ENCODE peak calls at places on chromosomes 7 and 10, in eight cellular contexts. S is tibial nerve; R is CD8-positive, alpha-beta T cell; H is aorta; X is H1; K is heart right ventricle; A is PC-3; C is HepG2. Y is an unnamed sample. For H3K27me3, the result is how much of the 10 kb centered on the place peaks cover.

GRCh38 chr10:72691470-72692056 is 380 bp upstream of the MCU start:
- DNase-seq in K (no peak), X (no peak), S (no peak), C (peak), R (no peak), A (no peak), H (no peak), Y (no peak)

GRCh38 chr7:121027761-121028681 is 39.5 kb downstream of the CPED1 start:
- DNase-seq in K (no peak), H (no peak), C (peak), X (no peak), S (no peak), A (no peak), R (no peak), Y (no peak)

GRCh38 chr10:71621783-71622526 is 97.6 kb downstream of the C10orf105 start:
- DNase-seq in S (peak), A (peak), R (no peak), H (no peak), C (peak), K (peak), X (no peak), Y (no peak)

GRCh38 chr10:35875281-35875680 is 233.2 kb upstream of the FZD8 start:
- DNase-seq in S (no peak), H (no peak), C (no peak), K (no peak), A (no peak), X (peak), R (no peak), Y (no peak)

GRCh38 chr7:142303650-142304049 is 45.8 kb upstream of the PRSS58 start:
- DNase-seq in H (no peak), K (no peak), A (peak), X (no peak), R (no peak), S (no peak), C (no peak), Y (no peak)

GRCh38 chr7:95213809-95214492 is 110.4 kb downstream of the PON1 start:
- DNase-seq in H (peak), S (peak), R (no peak), K (peak), C (no peak), A (no peak), X (no peak), Y (no peak)

GRCh38 chr10:70142555-70142954 is 3.9 kb downstream of the TYSND1 start:
- DNase-seq in K (no peak), H (peak), X (peak), A (no peak), R (no peak), C (no peak), S (no peak), Y (no peak)

GRCh38 chr7:69038915-69039314 is 559.4 kb upstream of the AUTS2 start:
- DNase-seq in A (no peak), H (no peak), C (no peak), X (no peak), R (no peak), S (no peak), K (no peak), Y (no peak)

GRCh38 chr7:131021902-131022301 is 287.9 kb upstream of the KLF14 start:
- DNase-seq in K (no peak), X (no peak), R (no peak), A (no peak), H (no peak), C (no peak), S (no peak), Y (no peak)

GRCh38 chr7:1250901-1251300 is 18.2 kb downstream of the UNCX start:
- DNase-seq in X (no peak), S (no peak), C (no peak), K (no peak), H (no peak), R (no peak), A (no peak), Y (no peak)

GRCh38 chr7:95840953-95841950 is 68.9 kb downstream of the DYNC1I1 start:
- DNase-seq in K (no peak), X (no peak), C (peak), A (peak), S (no peak), H (no peak), R (no peak), Y (no peak)

GRCh38 chr10:49049660-49050059 is 65.7 kb downstream of the VSTM4 start:
- DNase-seq in A (no peak), X (no peak), S (no peak), C (no peak), K (no peak), R (no peak), H (no peak), Y (no peak)

GRCh38 chr7:129245533-129245932 is 20.7 kb downstream of the AHCYL2 start:
- DNase-seq in S (no peak), H (no peak), C (no peak), K (no peak), R (no peak), X (no peak), A (no peak), Y (no peak)

GRCh38 chr7:81725496-81726117 is 44.2 kb downstream of the HGF start:
- DNase-seq in C (no peak), H (no peak), S (no peak), R (no peak), K (peak), X (no peak), A (peak), Y (no peak)

GRCh38 chr10:43226851-43227845 is 39.7 kb downstream of the RASGEF1A start:
- DNase-seq in R (peak), A (no peak), X (peak), H (peak), K (no peak), S (no peak), C (no peak), Y (no peak)

GRCh38 chr10:86224354-86225097 is 142.1 kb downstream of the GRID1 start:
- DNase-seq in K (no peak), A (no peak), X (no peak), S (no peak), H (peak), C (no peak), R (no peak), Y (no peak)

GRCh38 chr10:34522542-34522941 is 292.6 kb downstream of the PARD3 start:
- DNase-seq in H (no peak), X (no peak), S (no peak), A (peak), K (no peak), R (no peak), C (no peak), Y (no peak)

GRCh38 chr10:123529146-123529760 is 136.9 kb upstream of the GPR26 start:
- DNase-seq in A (no peak), H (no peak), K (no peak), C (no peak), X (peak), S (no peak), R (no peak), Y (no peak)
- H3K27me3 ChIP-seq in A (under half), H (under half), K (under half), C (under half), X (under half), S (under half), R (under half), Y (under half)

GRCh38 chr7:47360301-47360900 is 221.5 kb downstream of the TNS3 start:
- DNase-seq in K (no peak), H (no peak), X (no peak), C (no peak), A (no peak), R (no peak), S (no peak), Y (no peak)

GRCh38 chr7:47357863-47358262 is 224.0 kb downstream of the TNS3 start:
- DNase-seq in A (no peak), K (no peak), X (no peak), H (no peak), S (no peak), R (no peak), C (no peak), Y (no peak)

GRCh38 chr7:47358944-47359588 is 222.8 kb downstream of the TNS3 start:
- DNase-seq in K (no peak), C (no peak), X (no peak), A (peak), S (no peak), H (no peak), R (no peak), Y (no peak)

GRCh38 chr7:47357398-47357797 is 224.5 kb downstream of the TNS3 start:
- DNase-seq in C (no peak), A (no peak), S (no peak), R (no peak), K (no peak), X (no peak), H (no peak), Y (no peak)

DNA sequence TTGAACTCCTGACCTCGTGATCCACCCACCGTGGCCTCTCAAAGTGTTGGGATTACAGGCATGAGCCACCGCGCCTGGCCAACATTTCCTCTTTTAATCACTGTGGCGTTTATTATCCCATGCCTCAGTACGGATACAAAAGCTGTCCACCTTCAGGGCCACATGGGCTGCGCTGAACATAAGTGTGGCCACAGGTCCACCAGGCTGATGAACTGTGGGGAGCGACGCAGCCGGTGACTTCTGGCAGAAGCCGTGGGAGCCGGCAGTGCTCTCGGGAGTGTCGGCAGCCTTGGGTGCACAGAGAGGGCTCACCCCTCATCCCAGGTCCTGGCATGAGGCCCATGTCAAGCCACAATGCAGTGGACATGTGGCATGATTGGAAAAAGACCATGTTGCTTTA is 223.6 kb downstream of the TNS3 start:
- DNase-seq in S (no peak), R (no peak), A (no peak), K (no peak), X (no peak), C (no peak), H (no peak), Y (no peak)
- H3K27ac ChIP-seq in S (no peak), R (no peak), A (no peak), K (no peak), X (no peak), C (no peak), H (no peak), Y (no peak)

DNA sequence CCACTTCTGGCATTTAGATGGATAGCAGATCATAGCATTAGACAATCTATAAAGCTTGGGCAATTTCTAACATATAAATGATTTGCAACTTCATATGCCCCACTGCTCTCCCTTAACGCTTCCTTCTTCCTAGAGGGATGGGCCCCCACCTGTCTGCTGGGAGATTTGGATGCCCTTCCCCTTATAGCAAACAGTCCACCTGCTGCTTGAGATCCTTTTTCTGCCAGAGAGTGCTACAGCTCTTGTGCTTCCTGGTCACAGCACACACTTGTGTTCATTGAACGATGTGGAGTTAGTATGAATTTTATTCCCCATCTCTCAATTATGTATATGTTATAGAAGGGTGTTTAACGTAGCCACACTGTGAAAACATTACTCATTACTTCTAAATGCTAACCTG is 10.4 kb upstream of the PCGF5 start:
- DNase-seq in C (no peak), A (no peak), R (no peak), H (no peak), K (no peak), X (no peak), S (no peak), Y (no peak)
- H3K4me3 ChIP-seq in C (no peak), A (no peak), R (no peak), H (no peak), K (no peak), X (no peak), S (no peak), Y (no peak)

GRCh38 chr10:121732676-121733445 is 134.6 kb upstream of the FGFR2 start:
- DNase-seq in K (no peak), S (no peak), X (peak), R (no peak), H (no peak), C (no peak), A (no peak), Y (no peak)
- H3K27me3 ChIP-seq in K (under half), S (under half), X (under half), R (under half), H (under half), C (under half), A (under half), Y (under half)

DNA sequence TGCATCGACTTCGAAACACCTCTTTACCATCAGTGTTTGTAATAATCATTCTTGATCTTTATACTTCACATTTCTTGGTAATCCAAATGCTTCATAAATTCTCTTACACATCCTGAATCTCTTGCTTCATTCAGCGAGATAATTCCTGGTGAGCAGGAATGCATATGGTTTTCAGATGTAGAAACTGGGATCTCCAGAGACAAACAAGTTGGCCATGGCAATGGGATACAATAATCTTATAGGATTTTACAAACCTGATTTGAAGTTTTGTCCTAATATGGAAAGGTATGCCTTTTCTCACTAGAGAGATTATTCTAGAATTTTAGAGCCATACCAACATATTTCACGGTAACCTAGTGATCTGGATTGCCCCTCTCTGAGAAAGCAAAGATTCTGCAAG is 13.0 kb upstream of the TRDMT1 start:
- DNase-seq in A (no peak), K (no peak), X (no peak), S (no peak), H (no peak), C (no peak), R (no peak), Y (no peak)
- H3K27ac ChIP-seq in A (peak), K (peak), X (no peak), S (peak), H (no peak), C (no peak), R (no peak), Y (no peak)

GRCh38 chr10:93753621-93754250 is 4.0 kb upstream of the LGI1 start:
- DNase-seq in X (no peak), C (no peak), S (no peak), A (no peak), R (no peak), K (no peak), H (no peak), Y (no peak)

GRCh38 chr10:93752761-93753160 is 5.0 kb upstream of the LGI1 start:
- DNase-seq in S (no peak), R (no peak), K (no peak), X (no peak), H (no peak), C (no peak), A (peak), Y (no peak)

GRCh38 chr10:93751074-93751572 is 6.6 kb upstream of the LGI1 start:
- DNase-seq in X (no peak), C (no peak), S (no peak), A (no peak), H (no peak), R (no peak), K (no peak), Y (no peak)

GRCh38 chr10:93749218-93749799 is 8.4 kb upstream of the LGI1 start:
- DNase-seq in C (no peak), A (no peak), S (peak), H (no peak), X (peak), K (no peak), R (no peak), Y (no peak)

GRCh38 chr10:93751832-93752231 is 5.9 kb upstream of the LGI1 start:
- DNase-seq in A (peak), C (no peak), S (no peak), K (no peak), R (no peak), X (no peak), H (no peak), Y (peak)
- H3K4me3 ChIP-seq in A (no peak), C (no peak), S (no peak), K (no peak), R (no peak), X (peak), H (no peak), Y (peak)

GRCh38 chr7:157010588-157011332 is at the start of gene MNX1:
- DNase-seq in H (peak), S (no peak), A (peak), X (peak), C (peak), R (peak), K (no peak), Y (peak)
- H3K27me3 ChIP-seq in H (under half), S (under half), A (under half), X (half or more), C (under half), R (under half), K (half or more), Y (under half)

DNA sequence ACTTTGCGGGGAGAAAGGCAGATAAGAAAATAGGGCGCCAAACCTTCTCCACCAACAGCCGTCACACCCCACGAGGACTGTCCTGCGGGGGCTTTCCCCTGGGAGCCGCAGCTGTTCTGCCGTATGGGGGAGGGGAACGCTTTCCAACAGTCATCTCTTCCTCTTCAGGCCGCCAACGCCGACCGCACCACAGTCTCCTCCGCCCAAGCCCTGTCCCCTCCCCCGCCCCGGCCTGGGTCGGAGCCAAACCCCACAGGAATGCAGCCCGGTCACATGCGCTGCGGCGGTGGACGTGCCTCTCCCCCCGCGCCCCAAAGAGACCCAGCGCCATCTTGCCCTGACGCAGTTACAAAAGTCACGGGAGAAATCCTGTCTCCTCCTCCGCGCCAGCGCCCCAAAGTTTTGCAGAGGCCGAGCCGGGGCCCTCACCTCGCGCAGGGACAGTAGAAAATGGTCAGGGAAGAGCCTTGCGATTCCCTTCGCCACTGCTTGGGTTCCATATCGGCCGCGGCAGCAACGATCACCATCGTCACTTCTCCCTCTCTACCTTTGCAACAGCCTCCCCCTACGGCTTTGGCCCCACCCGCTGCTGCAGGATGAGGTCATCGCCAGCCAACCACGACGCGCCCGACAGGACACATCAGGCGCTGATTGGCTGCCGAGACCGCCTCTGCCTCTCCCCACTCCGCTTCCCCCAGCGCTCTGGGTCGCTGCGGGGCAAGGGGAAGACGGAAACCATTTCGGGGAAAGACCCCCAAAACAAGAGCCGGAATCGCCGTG is 1.3 kb upstream of the KMT2E start:
- DNase-seq in C (peak), R (peak), H (peak), X (peak), S (peak), A (peak), K (peak), Y (peak)
- H3K27ac ChIP-seq in C (peak), R (peak), H (peak), X (peak), S (peak), A (peak), K (peak), Y (peak)

GRCh38 chr7:45569290-45569685 is 4.9 kb upstream of the ADCY1 start:
- DNase-seq in K (no peak), H (no peak), R (no peak), A (no peak), C (no peak), X (no peak), S (no peak), Y (no peak)
- H3K4me3 ChIP-seq in K (no peak), H (no peak), R (no peak), A (no peak), C (no peak), X (no peak), S (no peak), Y (no peak)